ENCODE peak calls at places on chromosomes 5 and 9, in nine cellular contexts. J is left ventricle myocardium inferior, W is fibroblast of lung, H is lower leg skin, N is sigmoid colon, V is GM23248, D is IMR-90, Q is ovary, C is body of pancreas. P is an unnamed sample.

GRCh38 chr5:107979272-107979671 is 308.5 kb upstream of the EFNA5 start:
- DNase-seq in J (no peak), W (peak; percentile 36), H (no peak), N (no peak), V (peak; percentile 24), D (peak; percentile 14), Q (no peak), C (peak; percentile 35), P (no peak)

GRCh38 chr5:125377151-125377550 is 630.7 kb upstream of the ZNF608 start:
- DNase-seq in J (no peak), W (no peak), H (no peak), N (no peak), V (no peak), D (no peak), Q (no peak), C (no peak), P (no peak)

GRCh38 chr5:159660401-159660800 is 255.9 kb upstream of the ADRA1B start:
- DNase-seq in J (no peak), W (no peak), H (no peak), N (no peak), V (peak; percentile 38), D (no peak), Q (no peak), C (no peak), P (no peak)

GRCh38 chr9:129863059-129863690 is 27.9 kb downstream of the USP20 start:
- DNase-seq in J (no peak), W (peak; percentile 61), H (no peak), N (no peak), V (no peak), D (peak; percentile 81), Q (no peak), C (peak; percentile 22), P (peak; percentile 64)

GRCh38 chr9:136290508-136291000 is 13.3 kb downstream of the CCDC187 start:
- DNase-seq in J (no peak), W (no peak), H (no peak), N (no peak), V (no peak), D (no peak), Q (no peak), C (no peak), P (no peak)

GRCh38 chr5:76000586-76000985 is 82.6 kb upstream of the SV2C start:
- DNase-seq in J (no peak), W (no peak), H (no peak), N (no peak), V (no peak), D (no peak), Q (no peak), C (no peak), P (no peak)

GRCh38 chr5:138159666-138160065 is 18.8 kb downstream of the BRD8 start:
- DNase-seq in J (no peak), W (no peak), H (no peak), N (no peak), V (no peak), D (no peak), Q (no peak), C (no peak), P (no peak)

GRCh38 chr5:3886521-3887461 is 291.2 kb downstream of the IRX1 start:
- DNase-seq in J (no peak), W (no peak), H (no peak), N (no peak), V (no peak), D (no peak), Q (no peak), C (no peak), P (no peak)

GRCh38 chr5:133744030-133744645 is 131.8 kb upstream of the FSTL4 start:
- DNase-seq in J (no peak), W (no peak), H (peak; percentile 58), N (no peak), V (no peak), D (no peak), Q (no peak), C (no peak), P (no peak)

GRCh38 chr5:148976569-148977321 is 86.1 kb downstream of the SH3TC2 start:
- DNase-seq in J (no peak), W (no peak), H (no peak), N (no peak), V (peak; percentile 46), D (peak; percentile 48), Q (no peak), C (no peak), P (no peak)

GRCh38 chr5:1375871-1376850 is 31.3 kb upstream of the CLPTM1L start:
- DNase-seq in J (no peak), W (no peak), H (no peak), N (no peak), V (peak; percentile 66), D (no peak), Q (no peak), C (no peak), P (no peak)

GRCh38 chr5:14206028-14206725 is 63.0 kb downstream of the TRIO start:
- DNase-seq in J (no peak), W (no peak), H (no peak), N (no peak), V (no peak), D (no peak), Q (no peak), C (no peak), P (no peak)

GRCh38 chr5:14204011-14204670 is 61.0 kb downstream of the TRIO start:
- DNase-seq in J (no peak), W (no peak), H (no peak), N (no peak), V (no peak), D (no peak), Q (no peak), C (no peak), P (no peak)

GRCh38 chr5:14202462-14202861 is 59.3 kb downstream of the TRIO start:
- DNase-seq in J (no peak), W (no peak), H (no peak), N (no peak), V (peak; percentile 76), D (no peak), Q (no peak), C (no peak), P (no peak)

GRCh38 chr5:14201325-14202061 is 58.4 kb downstream of the TRIO start:
- DNase-seq in J (no peak), W (peak; percentile 66), H (no peak), N (no peak), V (peak; percentile 63), D (peak; percentile 79), Q (no peak), C (no peak), P (no peak)

GRCh38 chr5:14204785-14205321 is 61.7 kb downstream of the TRIO start:
- DNase-seq in J (peak; percentile 29), W (peak; percentile 86), H (peak; percentile 89), N (peak; percentile 91), V (peak; percentile 92), D (peak; percentile 82), Q (peak; percentile 75), C (peak; percentile 74), P (peak; percentile 47)
- H3K4me3 ChIP-seq in J (peak overlapping the region; percentile 26), W (no peak overlapping the region), H (no peak overlapping the region), N (no peak overlapping the region), V (peak overlapping the region; percentile 60), D (no peak overlapping the region), Q (no peak overlapping the region), C (no peak overlapping the region), P (no peak overlapping the region)

GRCh38 chr5:45410304-45410995 is 285.7 kb downstream of the HCN1 start:
- DNase-seq in J (no peak), W (no peak), H (no peak), N (no peak), V (no peak), D (peak; percentile 5), Q (no peak), C (no peak), P (no peak)
- H3K4me3 ChIP-seq in J (no peak overlapping the region), W (no peak overlapping the region), H (no peak overlapping the region), N (no peak overlapping the region), V (no peak overlapping the region), D (no peak overlapping the region), Q (no peak overlapping the region), C (no peak overlapping the region), P (no peak overlapping the region)

DNA sequence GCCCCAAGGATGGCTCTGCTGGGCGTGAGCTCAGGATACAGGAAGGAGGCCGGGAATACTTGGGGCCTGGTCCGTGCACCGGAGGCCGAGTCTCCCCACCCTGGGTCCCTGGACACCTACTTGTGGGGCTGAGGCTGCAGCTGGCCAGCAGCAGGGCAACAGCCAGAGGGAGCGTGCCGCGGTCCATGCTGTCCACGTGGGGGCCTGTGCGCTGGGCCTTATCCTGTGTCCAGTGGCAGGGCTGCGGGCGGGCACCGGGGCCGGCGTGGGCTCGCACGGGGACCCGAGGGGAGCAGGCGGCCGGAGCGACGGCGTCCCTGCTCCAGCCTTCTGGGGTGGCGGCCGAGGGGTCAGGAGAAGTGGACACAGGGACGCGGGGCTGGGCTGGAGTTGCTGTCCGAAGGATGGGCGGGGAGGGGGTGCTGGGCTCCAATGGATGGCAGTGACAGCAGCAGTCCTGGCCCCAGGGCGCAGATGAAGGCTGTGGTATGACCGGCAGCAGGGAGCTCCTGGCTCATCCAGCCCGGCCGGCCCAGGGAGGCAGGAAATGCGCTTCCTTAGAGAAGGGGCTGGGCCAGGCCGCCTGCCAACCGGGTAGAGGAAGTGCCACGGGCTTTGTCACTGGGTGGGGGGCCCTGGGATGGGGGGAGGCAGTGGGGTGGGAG is at the start of gene ENG:
- DNase-seq in J (peak; percentile 90), W (peak; percentile 57), H (peak; percentile 95), N (peak; percentile 90), V (peak; percentile 80), D (peak; percentile 59), Q (peak; percentile 92), C (peak; percentile 60), P (peak; percentile 94)
- H3K4me3 ChIP-seq in J (peak within 1 kb of the TSS; percentile 73), W (peak within 1 kb of the TSS; percentile 68), H (peak within 1 kb of the TSS; percentile 42), N (peak within 1 kb of the TSS; percentile 30), V (peak within 1 kb of the TSS; percentile 95), D (peak within 1 kb of the TSS; percentile 56), Q (peak within 1 kb of the TSS; percentile 71), C (peak within 1 kb of the TSS; percentile 8), P (peak within 1 kb of the TSS; percentile 94)

DNA sequence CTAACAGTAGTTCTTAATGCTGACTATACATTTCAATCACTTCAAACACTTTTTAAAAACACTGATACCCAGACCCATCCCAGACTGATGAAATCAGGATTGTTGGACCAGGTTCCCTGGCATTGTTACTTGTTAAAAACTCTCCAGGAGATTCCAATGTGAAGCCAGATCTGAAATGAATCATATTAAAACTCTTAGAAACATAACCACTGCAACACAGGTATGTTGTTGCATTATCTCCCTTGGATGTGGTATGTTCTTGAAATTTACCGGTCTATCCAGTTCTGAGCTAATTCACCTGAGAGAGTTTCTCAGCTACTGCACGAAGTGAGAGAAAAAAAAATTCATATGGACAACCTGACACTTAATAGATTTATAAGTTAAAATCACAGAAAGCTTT is 21.8 kb downstream of the MEF2C start:
- DNase-seq in J (no peak), W (no peak), H (no peak), N (no peak), V (no peak), D (no peak), Q (no peak), C (no peak), P (no peak)
- H3K4me3 ChIP-seq in J (no peak overlapping the region), W (no peak overlapping the region), H (no peak overlapping the region), N (no peak overlapping the region), V (no peak overlapping the region), D (no peak overlapping the region), Q (no peak overlapping the region), C (no peak overlapping the region), P (no peak overlapping the region)

GRCh38 chr9:110579763-110580255 is 268 bp upstream of the SVEP1 start:
- DNase-seq in J (peak; percentile 23), W (peak; percentile 66), H (peak; percentile 92), N (peak; percentile 79), V (peak; percentile 82), D (peak; percentile 71), Q (no peak), C (peak; percentile 9), P (peak; percentile 39)
- H3K4me3 ChIP-seq in J (peak overlapping the region; percentile 69), W (peak overlapping the region; percentile 74), H (peak overlapping the region; percentile 27), N (peak overlapping the region; percentile 21), V (peak overlapping the region; percentile 96), D (peak overlapping the region; percentile 51), Q (peak overlapping the region; percentile 44), C (peak overlapping the region; percentile 15), P (peak overlapping the region; percentile 34)

GRCh38 chr5:54718647-54719046 is 201.1 kb downstream of the SNX18 start:
- DNase-seq in J (peak; percentile 71), W (peak; percentile 72), H (peak; percentile 89), N (no peak), V (peak; percentile 60), D (no peak), Q (no peak), C (no peak), P (no peak)
- H3K4me3 ChIP-seq in J (peak overlapping the region; percentile 24), W (no peak overlapping the region), H (no peak overlapping the region), N (no peak overlapping the region), V (no peak overlapping the region), D (no peak overlapping the region), Q (no peak overlapping the region), C (no peak overlapping the region), P (no peak overlapping the region)

P was measured in heart left ventricle.